ENCODE peak calls at places on chromosome 12, in six cellular contexts. One of them, this sample, is unnamed.

GRCh38 chr12:92717202-92717601 is 14.4 kb downstream of the PLEKHG7 start:
- DNase-seq in GM12878: no peak
- DNase-seq in pancreas: no peak
- DNase-seq in uterus: no peak
- DNase-seq in tibial nerve: no peak
- DNase-seq in IMR-90: peak; percentile 38
- DNase-seq in this sample: no peak

GRCh38 chr12:75366629-75367028 is 24.3 kb upstream of the GLIPR1L2 start:
- DNase-seq in GM12878: no peak
- DNase-seq in pancreas: no peak
- DNase-seq in uterus: no peak
- DNase-seq in tibial nerve: no peak
- DNase-seq in IMR-90: peak; percentile 40
- DNase-seq in this sample: no peak

GRCh38 chr12:67937822-67938221 is 51.4 kb upstream of the IFNG-AS1 start:
- DNase-seq in GM12878: no peak
- DNase-seq in pancreas: no peak
- DNase-seq in uterus: no peak
- DNase-seq in tibial nerve: no peak
- DNase-seq in IMR-90: no peak
- DNase-seq in this sample: no peak

GRCh38 chr12:75913502-75914110 is 118.0 kb downstream of the PHLDA1 start:
- DNase-seq in GM12878: no peak
- DNase-seq in pancreas: no peak
- DNase-seq in uterus: no peak
- DNase-seq in tibial nerve: no peak
- DNase-seq in IMR-90: no peak
- DNase-seq in this sample: no peak

GRCh38 chr12:127172857-127173256 is 1094.1 kb upstream of the TMEM132C start:
- DNase-seq in GM12878: no peak
- DNase-seq in pancreas: no peak
- DNase-seq in uterus: no peak
- DNase-seq in tibial nerve: no peak
- DNase-seq in IMR-90: peak; percentile 6
- DNase-seq in this sample: no peak

GRCh38 chr12:128408669-128409068 is 141.7 kb downstream of the TMEM132C start:
- DNase-seq in GM12878: no peak
- DNase-seq in pancreas: no peak
- DNase-seq in uterus: no peak
- DNase-seq in tibial nerve: no peak
- DNase-seq in IMR-90: no peak
- DNase-seq in this sample: peak; percentile 47

GRCh38 chr12:116950628-116951325 is 40.0 kb downstream of the FBXW8 start:
- DNase-seq in GM12878: no peak
- DNase-seq in pancreas: no peak
- DNase-seq in uterus: no peak
- DNase-seq in tibial nerve: no peak
- DNase-seq in IMR-90: no peak
- DNase-seq in this sample: no peak

GRCh38 chr12:47772094-47772660 is 861 bp upstream of the SLC48A1 start:
- DNase-seq in GM12878: no peak
- DNase-seq in pancreas: peak; percentile 17
- DNase-seq in uterus: no peak
- DNase-seq in tibial nerve: no peak
- DNase-seq in IMR-90: no peak
- DNase-seq in this sample: no peak

GRCh38 chr12:128643106-128643651 is 180.6 kb downstream of the SLC15A4 start:
- DNase-seq in GM12878: no peak
- DNase-seq in pancreas: no peak
- DNase-seq in uterus: no peak
- DNase-seq in tibial nerve: no peak
- DNase-seq in IMR-90: no peak
- DNase-seq in this sample: no peak

DNA sequence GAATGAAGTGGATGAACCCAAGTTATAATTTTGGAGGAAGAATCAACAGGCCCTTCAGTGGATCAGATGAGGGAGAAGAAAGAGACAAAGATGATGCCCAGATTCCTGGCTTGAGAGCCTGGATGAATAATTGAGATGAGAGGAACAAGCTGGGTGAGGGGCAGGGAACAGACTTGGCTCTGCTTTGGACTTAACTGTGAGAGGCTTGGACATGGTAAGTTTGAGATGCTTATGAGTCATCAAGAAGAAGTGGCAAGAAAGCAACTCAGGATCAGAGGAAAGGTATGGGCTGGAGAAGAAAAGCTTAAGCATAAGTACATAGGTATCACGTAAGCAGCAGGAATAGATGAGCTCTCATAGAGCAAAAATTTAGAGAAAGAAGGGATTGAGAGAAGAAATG is 55.3 kb downstream of the FIGNL2 start:
- DNase-seq in GM12878: no peak
- DNase-seq in pancreas: no peak
- DNase-seq in uterus: no peak
- DNase-seq in tibial nerve: no peak
- DNase-seq in IMR-90: peak; percentile 74
- DNase-seq in this sample: no peak
- H3K27me3 ChIP-seq in GM12878: peaks cover 1% of the 10 kb centered on the region
- H3K27me3 ChIP-seq in pancreas: no peaks in the 10 kb centered on the region
- H3K27me3 ChIP-seq in uterus: no peaks in the 10 kb centered on the region
- H3K27me3 ChIP-seq in tibial nerve: no peaks in the 10 kb centered on the region
- H3K27me3 ChIP-seq in IMR-90: no peaks in the 10 kb centered on the region
- H3K27me3 ChIP-seq in this sample: no peaks in the 10 kb centered on the region

GRCh38 chr12:40832668-40833067 is 140.4 kb downstream of the CNTN1 start:
- DNase-seq in GM12878: no peak
- DNase-seq in pancreas: no peak
- DNase-seq in uterus: no peak
- DNase-seq in tibial nerve: no peak
- DNase-seq in IMR-90: no peak
- DNase-seq in this sample: no peak

GRCh38 chr12:40834321-40834720 is 142.1 kb downstream of the CNTN1 start:
- DNase-seq in GM12878: no peak
- DNase-seq in pancreas: no peak
- DNase-seq in uterus: no peak
- DNase-seq in tibial nerve: no peak
- DNase-seq in IMR-90: no peak
- DNase-seq in this sample: no peak

GRCh38 chr12:40831916-40832315 is 139.7 kb downstream of the CNTN1 start:
- DNase-seq in GM12878: no peak
- DNase-seq in pancreas: no peak
- DNase-seq in uterus: no peak
- DNase-seq in tibial nerve: no peak
- DNase-seq in IMR-90: no peak
- DNase-seq in this sample: no peak

GRCh38 chr12:40829738-40830144 is 137.5 kb downstream of the CNTN1 start:
- DNase-seq in GM12878: no peak
- DNase-seq in pancreas: no peak
- DNase-seq in uterus: no peak
- DNase-seq in tibial nerve: no peak
- DNase-seq in IMR-90: no peak
- DNase-seq in this sample: no peak

DNA sequence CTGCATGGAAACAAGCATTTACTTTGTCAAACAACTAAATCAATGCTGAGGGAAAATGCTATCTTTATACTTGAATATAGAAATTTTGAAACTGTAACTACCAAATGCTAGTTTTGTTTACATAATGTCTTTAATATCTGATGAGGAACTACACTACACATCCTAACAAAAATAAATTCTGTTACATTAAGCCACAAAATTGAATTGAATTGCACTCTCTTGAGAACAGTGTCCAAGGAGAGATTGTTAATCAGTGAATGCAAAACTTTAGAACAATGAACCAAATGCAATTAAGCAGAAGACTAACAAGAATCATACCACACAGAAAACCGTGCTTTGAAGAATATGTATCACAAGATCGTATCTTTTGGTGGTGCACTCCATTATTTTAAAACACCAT is 141.6 kb downstream of the CNTN1 start:
- DNase-seq in GM12878: no peak
- DNase-seq in pancreas: no peak
- DNase-seq in uterus: no peak
- DNase-seq in tibial nerve: no peak
- DNase-seq in IMR-90: no peak
- DNase-seq in this sample: no peak
- H3K27me3 ChIP-seq in GM12878: no peaks in the 10 kb centered on the region
- H3K27me3 ChIP-seq in pancreas: no peaks in the 10 kb centered on the region
- H3K27me3 ChIP-seq in uterus: no peaks in the 10 kb centered on the region
- H3K27me3 ChIP-seq in tibial nerve: no peaks in the 10 kb centered on the region
- H3K27me3 ChIP-seq in IMR-90: no peaks in the 10 kb centered on the region
- H3K27me3 ChIP-seq in this sample: no peaks in the 10 kb centered on the region

DNA sequence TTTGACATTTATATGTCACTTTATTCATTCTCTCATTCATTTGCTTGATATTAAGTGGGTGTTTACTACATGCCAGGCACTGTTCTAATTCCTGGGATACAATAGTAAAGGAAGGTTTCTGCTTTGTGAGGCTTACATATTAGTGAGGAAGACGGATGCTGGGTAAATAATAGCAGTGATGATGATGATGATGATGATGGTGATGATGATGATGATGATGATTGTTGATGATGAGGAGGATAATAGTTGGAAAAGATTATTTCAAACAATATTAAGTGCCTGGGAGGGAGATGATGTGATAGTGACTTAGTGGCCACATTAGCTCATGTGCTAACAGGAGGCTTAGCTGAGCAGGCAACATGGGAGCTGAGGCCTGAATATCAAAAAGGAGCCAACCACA is 19.3 kb upstream of the TMEM233 start:
- DNase-seq in GM12878: no peak
- DNase-seq in pancreas: no peak
- DNase-seq in uterus: no peak
- DNase-seq in tibial nerve: no peak
- DNase-seq in IMR-90: no peak
- DNase-seq in this sample: no peak
- H3K27me3 ChIP-seq in GM12878: no peaks in the 10 kb centered on the region
- H3K27me3 ChIP-seq in pancreas: no peaks in the 10 kb centered on the region
- H3K27me3 ChIP-seq in uterus: no peaks in the 10 kb centered on the region
- H3K27me3 ChIP-seq in tibial nerve: no peaks in the 10 kb centered on the region
- H3K27me3 ChIP-seq in IMR-90: no peaks in the 10 kb centered on the region
- H3K27me3 ChIP-seq in this sample: no peaks in the 10 kb centered on the region

DNA sequence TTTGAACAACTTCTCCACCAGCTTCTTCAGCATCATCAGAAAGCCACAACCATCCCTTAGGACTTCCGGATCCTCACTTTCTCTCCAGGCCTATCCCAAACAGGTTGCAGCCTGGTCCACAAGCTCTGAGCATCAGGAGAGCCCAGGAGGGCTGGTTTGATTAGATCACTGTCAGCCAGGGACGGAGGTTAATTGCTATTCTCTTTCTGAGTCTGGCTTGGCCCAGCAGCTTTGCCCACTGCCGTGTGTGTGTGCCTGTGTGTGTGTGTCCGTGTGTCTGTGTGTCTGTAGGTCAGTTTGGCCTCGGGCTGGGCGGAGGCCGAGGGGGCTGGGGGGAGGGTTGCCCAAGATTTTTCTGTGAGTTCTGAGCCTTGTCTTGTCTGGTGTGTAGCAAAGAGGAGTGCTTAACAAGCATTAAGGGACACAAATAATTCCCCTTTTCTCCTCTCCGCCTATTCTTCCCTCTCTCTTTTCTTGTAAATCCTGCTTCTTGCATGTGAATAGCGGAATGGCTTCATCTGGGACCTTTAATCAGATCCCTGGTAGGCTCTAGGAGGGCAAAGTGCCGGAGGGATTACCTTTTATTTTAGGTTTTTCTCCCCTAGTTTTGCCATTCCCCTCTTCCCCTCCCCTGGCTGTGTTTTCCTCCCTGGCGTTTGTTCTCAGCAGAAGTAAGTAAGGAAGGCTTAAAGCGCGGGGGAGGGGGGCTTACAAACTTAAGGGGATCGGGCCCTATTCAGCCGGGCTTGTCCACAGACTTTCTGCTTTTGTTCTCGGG is 138.2 kb upstream of the LHX5 start:
- DNase-seq in GM12878: no peak
- DNase-seq in pancreas: no peak
- DNase-seq in uterus: no peak
- DNase-seq in tibial nerve: no peak
- DNase-seq in IMR-90: no peak
- DNase-seq in this sample: no peak
- H3K27me3 ChIP-seq in GM12878: peaks cover 4% of the 10 kb centered on the region
- H3K27me3 ChIP-seq in pancreas: no peaks in the 10 kb centered on the region
- H3K27me3 ChIP-seq in uterus: peaks cover 11% of the 10 kb centered on the region
- H3K27me3 ChIP-seq in tibial nerve: peaks cover 31% of the 10 kb centered on the region
- H3K27me3 ChIP-seq in IMR-90: no peaks in the 10 kb centered on the region
- H3K27me3 ChIP-seq in this sample: peaks cover 50% of the 10 kb centered on the region

GRCh38 chr12:6772729-6773661 is 675 bp downstream of the LAG3 start:
- DNase-seq in GM12878: no peak
- DNase-seq in pancreas: no peak
- DNase-seq in uterus: no peak
- DNase-seq in tibial nerve: no peak
- DNase-seq in IMR-90: no peak
- DNase-seq in this sample: no peak
- H3K27me3 ChIP-seq in GM12878: no peaks in the 10 kb centered on the region
- H3K27me3 ChIP-seq in pancreas: no peaks in the 10 kb centered on the region
- H3K27me3 ChIP-seq in uterus: no peaks in the 10 kb centered on the region
- H3K27me3 ChIP-seq in tibial nerve: no peaks in the 10 kb centered on the region
- H3K27me3 ChIP-seq in IMR-90: no peaks in the 10 kb centered on the region
- H3K27me3 ChIP-seq in this sample: no peaks in the 10 kb centered on the region

GRCh38 chr12:3328571-3328970 is 162.4 kb upstream of the PRMT8 start:
- DNase-seq in GM12878: no peak
- DNase-seq in pancreas: no peak
- DNase-seq in uterus: no peak
- DNase-seq in tibial nerve: no peak
- DNase-seq in IMR-90: no peak
- DNase-seq in this sample: no peak

GRCh38 chr12:3329361-3329760 is 161.6 kb upstream of the PRMT8 start:
- DNase-seq in GM12878: no peak
- DNase-seq in pancreas: no peak
- DNase-seq in uterus: no peak
- DNase-seq in tibial nerve: no peak
- DNase-seq in IMR-90: no peak
- DNase-seq in this sample: no peak

GRCh38 chr12:3333583-3333982 is 157.4 kb upstream of the PRMT8 start:
- DNase-seq in GM12878: no peak
- DNase-seq in pancreas: no peak
- DNase-seq in uterus: no peak
- DNase-seq in tibial nerve: no peak
- DNase-seq in IMR-90: no peak
- DNase-seq in this sample: peak; percentile 68

GRCh38 chr12:3332190-3332589 is 158.8 kb upstream of the PRMT8 start:
- DNase-seq in GM12878: no peak
- DNase-seq in pancreas: no peak
- DNase-seq in uterus: no peak
- DNase-seq in tibial nerve: no peak
- DNase-seq in IMR-90: peak; percentile 21
- DNase-seq in this sample: no peak

DNA sequence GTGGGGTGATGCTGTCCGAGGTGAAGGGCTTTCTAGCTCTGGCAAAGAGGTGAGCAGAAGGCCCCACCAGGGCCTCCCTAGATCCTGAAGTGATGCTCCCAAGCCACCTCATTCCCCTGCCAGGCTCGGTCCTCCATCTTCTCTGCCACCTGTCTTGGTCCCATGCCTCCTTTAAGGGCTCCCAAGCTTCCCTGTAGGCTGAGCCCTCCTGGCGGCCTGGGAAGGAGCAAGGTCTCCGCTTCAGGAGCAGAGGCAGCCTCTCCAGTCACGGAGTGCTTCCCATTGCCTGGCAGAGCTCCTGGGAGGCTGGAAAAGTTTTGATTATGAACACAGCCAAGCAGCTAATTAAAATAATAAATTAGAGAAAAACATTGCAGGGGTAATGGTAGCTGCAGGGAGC is 160.0 kb upstream of the PRMT8 start:
- DNase-seq in GM12878: no peak
- DNase-seq in pancreas: no peak
- DNase-seq in uterus: no peak
- DNase-seq in tibial nerve: no peak
- DNase-seq in IMR-90: no peak
- DNase-seq in this sample: no peak
- H3K27me3 ChIP-seq in GM12878: peaks cover 8% of the 10 kb centered on the region
- H3K27me3 ChIP-seq in pancreas: no peaks in the 10 kb centered on the region
- H3K27me3 ChIP-seq in uterus: no peaks in the 10 kb centered on the region
- H3K27me3 ChIP-seq in tibial nerve: no peaks in the 10 kb centered on the region
- H3K27me3 ChIP-seq in IMR-90: peaks cover 26% of the 10 kb centered on the region
- H3K27me3 ChIP-seq in this sample: no peaks in the 10 kb centered on the region